ENCODE peak calls at places on chromosomes 2 and 18, in five cellular contexts. Z is A172; W is foreskin keratinocyte; C is T-cell; F is Jurkat, Clone E6-1. S is an unnamed sample.

GRCh38 chr18:25102657-25103056 is 249.3 kb downstream of the ZNF521 start:
- DNase-seq in Z (no peak), W (no peak), C (no peak), F (no peak), S (no peak)

GRCh38 chr2:237900891-237901831 is 41.7 kb downstream of the RAMP1 start:
- DNase-seq in Z (no peak), W (no peak), C (no peak), F (no peak), S (no peak)

GRCh38 chr2:231951452-231951851 is 10.1 kb upstream of the DIS3L2 start:
- DNase-seq in Z (no peak), W (no peak), C (no peak), F (no peak), S (no peak)

GRCh38 chr2:234191819-234192407 is 141.4 kb downstream of the SPP2 start:
- DNase-seq in Z (peak), W (peak), C (no peak), F (peak), S (no peak)

GRCh38 chr2:102736174-102736606 is 25.6 kb upstream of the TMEM182 start:
- DNase-seq in Z (peak), W (peak), C (no peak), F (no peak), S (no peak)

GRCh38 chr2:42156756-42157155 is 12.4 kb upstream of the EML4 start:
- DNase-seq in Z (no peak), W (no peak), C (no peak), F (no peak), S (no peak)

GRCh38 chr18:77127769-77128671 is 4.6 kb downstream of the MBP start:
- DNase-seq in Z (peak), W (peak), C (peak), F (peak), S (no peak)

GRCh38 chr2:189082576-189082975 is 97.0 kb downstream of the COL5A2 start:
- DNase-seq in Z (no peak), W (no peak), C (no peak), F (no peak), S (no peak)

GRCh38 chr2:105373344-105373781 is 25.5 kb downstream of the FHL2 start:
- DNase-seq in Z (no peak), W (no peak), C (no peak), F (no peak), S (no peak)

GRCh38 chr18:25144835-25145234 is 207.1 kb downstream of the ZNF521 start:
- DNase-seq in Z (no peak), W (peak), C (no peak), F (no peak), S (no peak)

GRCh38 chr18:77560334-77560970 is 310.8 kb downstream of the GALR1 start:
- DNase-seq in Z (no peak), W (peak), C (no peak), F (no peak), S (no peak)

GRCh38 chr2:47904903-47905453 is 1.3 kb downstream of the FBXO11 start:
- DNase-seq in Z (no peak), W (peak), C (peak), F (no peak), S (no peak)

GRCh38 chr2:222613715-222614331 is 42.1 kb downstream of the FARSB start:
- DNase-seq in Z (peak), W (peak), C (no peak), F (peak), S (no peak)

GRCh38 chr2:45889053-45889452 is 237.6 kb downstream of the PRKCE start:
- DNase-seq in Z (no peak), W (no peak), C (peak), F (peak), S (peak)

GRCh38 chr2:65300772-65301711 is 73.4 kb downstream of the ACTR2 start:
- DNase-seq in Z (peak), W (no peak), C (peak), F (peak), S (peak)

GRCh38 chr2:187395276-187396015 is 52.6 kb downstream of the CALCRL start:
- DNase-seq in Z (no peak), W (no peak), C (no peak), F (no peak), S (no peak)

GRCh38 chr2:214410918-214411554 is at the start of gene VWC2L:
- DNase-seq in Z (peak), W (peak), C (peak), F (peak), S (peak)

GRCh38 chr2:215773728-215774127 is 239.6 kb downstream of the MREG start:
- DNase-seq in Z (peak), W (peak), C (no peak), F (no peak), S (no peak)

GRCh38 chr18:60358516-60358915 is 14.1 kb downstream of the MC4R start:
- DNase-seq in Z (peak), W (peak), C (no peak), F (no peak), S (no peak)

GRCh38 chr2:20443276-20443920 is 3.5 kb upstream of the RHOB start:
- DNase-seq in Z (peak), W (no peak), C (no peak), F (peak), S (no peak)

GRCh38 chr2:42558827-42559226 is 9.6 kb upstream of the MTA3 start:
- DNase-seq in Z (no peak), W (no peak), C (no peak), F (no peak), S (no peak)

GRCh38 chr2:78861546-78861945 is 164.0 kb upstream of the REG3G start:
- DNase-seq in Z (peak), W (no peak), C (no peak), F (peak), S (no peak)

GRCh38 chr2:72915076-72915906 is 2.0 kb upstream of the EMX1 start:
- DNase-seq in Z (no peak), W (no peak), C (no peak), F (no peak), S (no peak)

GRCh38 chr2:61421611-61422010 is 49.3 kb downstream of the USP34 start:
- DNase-seq in Z (no peak), W (no peak), C (peak), F (no peak), S (no peak)

GRCh38 chr18:38487521-38487920 is 921.9 kb upstream of the CELF4 start:
- DNase-seq in Z (no peak), W (no peak), C (no peak), F (no peak), S (no peak)

GRCh38 chr2:235394278-235394828 is 99.5 kb upstream of the AGAP1 start:
- DNase-seq in Z (peak), W (peak), C (no peak), F (no peak), S (no peak)